ENCODE peak calls at places on chromosomes 3 and 15, in five cellular contexts. One of them, this sample, is unnamed. For H3K27me3, the result is how much of the 10 kb centered on the place peaks cover.

GRCh38 chr3:115931581-115931980 is 308.3 kb downstream of the GAP43 start:
- DNase-seq in Panc1: no peak
- DNase-seq in CD4-positive, CD25-positive, alpha-beta regulatory T cell: no peak
- DNase-seq in endodermal cell: no peak
- DNase-seq in psoas muscle: no peak
- DNase-seq in this sample: no peak

GRCh38 chr15:39235084-39235795 is 345.6 kb upstream of the THBS1 start:
- DNase-seq in endodermal cell: no peak
- DNase-seq in psoas muscle: no peak
- DNase-seq in Panc1: no peak
- DNase-seq in CD4-positive, CD25-positive, alpha-beta regulatory T cell: no peak
- DNase-seq in this sample: no peak

GRCh38 chr15:40354408-40355171 is 3.4 kb upstream of the DISP2 start:
- DNase-seq in Panc1: no peak
- DNase-seq in CD4-positive, CD25-positive, alpha-beta regulatory T cell: no peak
- DNase-seq in psoas muscle: no peak
- DNase-seq in endodermal cell: peak
- DNase-seq in this sample: no peak

GRCh38 chr3:184578822-184579221 is 17.2 kb downstream of the EPHB3 start:
- DNase-seq in endodermal cell: peak
- DNase-seq in Panc1: no peak
- DNase-seq in CD4-positive, CD25-positive, alpha-beta regulatory T cell: no peak
- DNase-seq in psoas muscle: no peak
- DNase-seq in this sample: no peak

GRCh38 chr3:34619990-34620389 is 821.6 kb downstream of the PDCD6IP start:
- DNase-seq in Panc1: no peak
- DNase-seq in psoas muscle: no peak
- DNase-seq in CD4-positive, CD25-positive, alpha-beta regulatory T cell: no peak
- DNase-seq in endodermal cell: peak
- DNase-seq in this sample: no peak

GRCh38 chr3:10407361-10407760 is 86.4 kb upstream of the SEC13 start:
- DNase-seq in CD4-positive, CD25-positive, alpha-beta regulatory T cell: no peak
- DNase-seq in endodermal cell: no peak
- DNase-seq in Panc1: no peak
- DNase-seq in psoas muscle: no peak
- DNase-seq in this sample: no peak

GRCh38 chr3:126973814-126974213 is 9.1 kb upstream of the PLXNA1 start:
- DNase-seq in psoas muscle: no peak
- DNase-seq in endodermal cell: no peak
- DNase-seq in CD4-positive, CD25-positive, alpha-beta regulatory T cell: no peak
- DNase-seq in Panc1: no peak
- DNase-seq in this sample: no peak

GRCh38 chr3:127217594-127218456 is 24.9 kb downstream of the PRR23E start:
- DNase-seq in endodermal cell: no peak
- DNase-seq in psoas muscle: no peak
- DNase-seq in Panc1: no peak
- DNase-seq in CD4-positive, CD25-positive, alpha-beta regulatory T cell: no peak
- DNase-seq in this sample: no peak

GRCh38 chr3:143628971-143629370 is 219.3 kb downstream of the SLC9A9 start:
- DNase-seq in CD4-positive, CD25-positive, alpha-beta regulatory T cell: no peak
- DNase-seq in endodermal cell: no peak
- DNase-seq in Panc1: no peak
- DNase-seq in psoas muscle: no peak
- DNase-seq in this sample: no peak

GRCh38 chr3:127050733-127051132 is 67.8 kb downstream of the PLXNA1 start:
- DNase-seq in endodermal cell: no peak
- DNase-seq in psoas muscle: peak
- DNase-seq in Panc1: no peak
- DNase-seq in CD4-positive, CD25-positive, alpha-beta regulatory T cell: no peak
- DNase-seq in this sample: no peak

GRCh38 chr15:78059110-78059839 is 18.2 kb downstream of the TBC1D2B start:
- DNase-seq in Panc1: no peak
- DNase-seq in CD4-positive, CD25-positive, alpha-beta regulatory T cell: no peak
- DNase-seq in endodermal cell: no peak
- DNase-seq in psoas muscle: no peak
- DNase-seq in this sample: no peak

GRCh38 chr3:41035445-41036022 is 163.8 kb upstream of the CTNNB1 start:
- DNase-seq in CD4-positive, CD25-positive, alpha-beta regulatory T cell: no peak
- DNase-seq in endodermal cell: no peak
- DNase-seq in psoas muscle: no peak
- DNase-seq in Panc1: no peak
- DNase-seq in this sample: no peak

GRCh38 chr15:75843618-75844610 is 667 bp downstream of the UBE2Q2 start:
- DNase-seq in CD4-positive, CD25-positive, alpha-beta regulatory T cell: peak
- DNase-seq in psoas muscle: peak
- DNase-seq in Panc1: no peak
- DNase-seq in endodermal cell: peak
- DNase-seq in this sample: no peak

GRCh38 chr3:129602309-129602708 is 4.2 kb downstream of the PLXND1 start:
- DNase-seq in endodermal cell: peak
- DNase-seq in Panc1: no peak
- DNase-seq in psoas muscle: no peak
- DNase-seq in CD4-positive, CD25-positive, alpha-beta regulatory T cell: no peak
- DNase-seq in this sample: no peak

GRCh38 chr3:79467721-79468120 is 300.1 kb downstream of the ROBO1 start:
- DNase-seq in endodermal cell: peak
- DNase-seq in psoas muscle: no peak
- DNase-seq in CD4-positive, CD25-positive, alpha-beta regulatory T cell: no peak
- DNase-seq in Panc1: no peak
- DNase-seq in this sample: no peak

GRCh38 chr15:42104095-42104891 is 9.9 kb upstream of the PLA2G4D start:
- DNase-seq in CD4-positive, CD25-positive, alpha-beta regulatory T cell: no peak
- DNase-seq in Panc1: no peak
- DNase-seq in psoas muscle: no peak
- DNase-seq in endodermal cell: no peak
- DNase-seq in this sample: no peak

GRCh38 chr3:163785693-163786092 is 1292.6 kb downstream of the SI start:
- DNase-seq in endodermal cell: peak
- DNase-seq in CD4-positive, CD25-positive, alpha-beta regulatory T cell: no peak
- DNase-seq in psoas muscle: no peak
- DNase-seq in Panc1: peak
- DNase-seq in this sample: no peak

GRCh38 chr15:52524223-52525136 is 4.2 kb downstream of the MYO5A start:
- DNase-seq in endodermal cell: no peak
- DNase-seq in psoas muscle: no peak
- DNase-seq in CD4-positive, CD25-positive, alpha-beta regulatory T cell: no peak
- DNase-seq in Panc1: no peak
- DNase-seq in this sample: no peak

GRCh38 chr3:41652931-41653330 is 309.0 kb downstream of the ULK4 start:
- DNase-seq in Panc1: no peak
- DNase-seq in psoas muscle: no peak
- DNase-seq in CD4-positive, CD25-positive, alpha-beta regulatory T cell: no peak
- DNase-seq in endodermal cell: peak
- DNase-seq in this sample: no peak

GRCh38 chr3:66557166-66557565 is 56.3 kb upstream of the LRIG1 start:
- DNase-seq in psoas muscle: no peak
- DNase-seq in CD4-positive, CD25-positive, alpha-beta regulatory T cell: no peak
- DNase-seq in Panc1: no peak
- DNase-seq in endodermal cell: no peak
- DNase-seq in this sample: no peak

GRCh38 chr15:45087513-45087912 is 26.5 kb downstream of the DUOX2 start:
- DNase-seq in Panc1: no peak
- DNase-seq in psoas muscle: no peak
- DNase-seq in endodermal cell: no peak
- DNase-seq in CD4-positive, CD25-positive, alpha-beta regulatory T cell: no peak
- DNase-seq in this sample: no peak

GRCh38 chr3:154971771-154972326 is 108.3 kb upstream of the MME start:
- DNase-seq in endodermal cell: no peak
- DNase-seq in CD4-positive, CD25-positive, alpha-beta regulatory T cell: no peak
- DNase-seq in psoas muscle: no peak
- DNase-seq in Panc1: no peak
- DNase-seq in this sample: no peak

GRCh38 chr15:59053482-59053881 is 51.5 kb upstream of the CCNB2 start:
- DNase-seq in Panc1: no peak
- DNase-seq in psoas muscle: no peak
- DNase-seq in endodermal cell: no peak
- DNase-seq in CD4-positive, CD25-positive, alpha-beta regulatory T cell: peak
- DNase-seq in this sample: no peak

GRCh38 chr3:133934996-133935842 is 39.5 kb upstream of the RAB6B start:
- DNase-seq in endodermal cell: peak
- DNase-seq in psoas muscle: no peak
- DNase-seq in Panc1: no peak
- DNase-seq in CD4-positive, CD25-positive, alpha-beta regulatory T cell: no peak
- DNase-seq in this sample: no peak

GRCh38 chr15:69305204-69305931 is 6.7 kb downstream of the PAQR5 start:
- DNase-seq in CD4-positive, CD25-positive, alpha-beta regulatory T cell: no peak
- DNase-seq in endodermal cell: no peak
- DNase-seq in psoas muscle: peak
- DNase-seq in Panc1: peak
- DNase-seq in this sample: peak

GRCh38 chr15:66940368-66940767 is 125.0 kb upstream of the SMAD3 start:
- DNase-seq in Panc1: no peak
- DNase-seq in psoas muscle: no peak
- DNase-seq in CD4-positive, CD25-positive, alpha-beta regulatory T cell: peak
- DNase-seq in endodermal cell: peak
- DNase-seq in this sample: no peak

GRCh38 chr15:64693134-64693533 is 82.3 kb downstream of the RBPMS2 start:
- DNase-seq in endodermal cell: no peak
- DNase-seq in CD4-positive, CD25-positive, alpha-beta regulatory T cell: no peak
- DNase-seq in psoas muscle: peak
- DNase-seq in Panc1: no peak
- DNase-seq in this sample: peak

GRCh38 chr3:115999598-115999997 is 376.3 kb downstream of the GAP43 start:
- DNase-seq in psoas muscle: no peak
- DNase-seq in Panc1: no peak
- DNase-seq in CD4-positive, CD25-positive, alpha-beta regulatory T cell: no peak
- DNase-seq in endodermal cell: peak
- DNase-seq in this sample: no peak

GRCh38 chr3:124826703-124827102 is 60.5 kb downstream of the ITGB5 start:
- DNase-seq in CD4-positive, CD25-positive, alpha-beta regulatory T cell: no peak
- DNase-seq in Panc1: peak
- DNase-seq in psoas muscle: no peak
- DNase-seq in endodermal cell: peak
- DNase-seq in this sample: peak

GRCh38 chr15:85828869-85829268 is 34.1 kb upstream of the KLHL25 start:
- DNase-seq in psoas muscle: no peak
- DNase-seq in Panc1: no peak
- DNase-seq in endodermal cell: peak
- DNase-seq in CD4-positive, CD25-positive, alpha-beta regulatory T cell: no peak
- DNase-seq in this sample: no peak

GRCh38 chr15:58490405-58491150 is 58.8 kb downstream of the LIPC start:
- DNase-seq in Panc1: no peak
- DNase-seq in CD4-positive, CD25-positive, alpha-beta regulatory T cell: no peak
- DNase-seq in psoas muscle: no peak
- DNase-seq in endodermal cell: no peak
- DNase-seq in this sample: no peak

GRCh38 chr3:14943042-14943441 is 4.3 kb upstream of the NR2C2 start:
- DNase-seq in psoas muscle: no peak
- DNase-seq in endodermal cell: no peak
- DNase-seq in CD4-positive, CD25-positive, alpha-beta regulatory T cell: no peak
- DNase-seq in Panc1: no peak
- DNase-seq in this sample: no peak

GRCh38 chr3:189937302-189938255 is 183.1 kb downstream of the P3H2 start:
- DNase-seq in CD4-positive, CD25-positive, alpha-beta regulatory T cell: no peak
- DNase-seq in endodermal cell: no peak
- DNase-seq in psoas muscle: no peak
- DNase-seq in Panc1: peak
- DNase-seq in this sample: peak

GRCh38 chr3:187507905-187508304 is 139.7 kb downstream of the RTP4 start:
- DNase-seq in Panc1: no peak
- DNase-seq in CD4-positive, CD25-positive, alpha-beta regulatory T cell: no peak
- DNase-seq in psoas muscle: no peak
- DNase-seq in endodermal cell: no peak
- DNase-seq in this sample: no peak

GRCh38 chr3:13015286-13016082 is 57.7 kb downstream of the IQSEC1 start:
- DNase-seq in CD4-positive, CD25-positive, alpha-beta regulatory T cell: peak
- DNase-seq in psoas muscle: peak
- DNase-seq in Panc1: no peak
- DNase-seq in endodermal cell: no peak
- DNase-seq in this sample: no peak

GRCh38 chr3:13016726-13017255 is 56.4 kb downstream of the IQSEC1 start:
- DNase-seq in Panc1: no peak
- DNase-seq in psoas muscle: no peak
- DNase-seq in CD4-positive, CD25-positive, alpha-beta regulatory T cell: no peak
- DNase-seq in endodermal cell: no peak
- DNase-seq in this sample: no peak

GRCh38 chr3:13014755-13015285 is 58.4 kb downstream of the IQSEC1 start:
- DNase-seq in psoas muscle: no peak
- DNase-seq in endodermal cell: no peak
- DNase-seq in CD4-positive, CD25-positive, alpha-beta regulatory T cell: no peak
- DNase-seq in Panc1: no peak
- DNase-seq in this sample: no peak

GRCh38 chr3:13017361-13018038 is 55.7 kb downstream of the IQSEC1 start:
- DNase-seq in Panc1: no peak
- DNase-seq in psoas muscle: no peak
- DNase-seq in CD4-positive, CD25-positive, alpha-beta regulatory T cell: no peak
- DNase-seq in endodermal cell: no peak
- DNase-seq in this sample: no peak

DNA sequence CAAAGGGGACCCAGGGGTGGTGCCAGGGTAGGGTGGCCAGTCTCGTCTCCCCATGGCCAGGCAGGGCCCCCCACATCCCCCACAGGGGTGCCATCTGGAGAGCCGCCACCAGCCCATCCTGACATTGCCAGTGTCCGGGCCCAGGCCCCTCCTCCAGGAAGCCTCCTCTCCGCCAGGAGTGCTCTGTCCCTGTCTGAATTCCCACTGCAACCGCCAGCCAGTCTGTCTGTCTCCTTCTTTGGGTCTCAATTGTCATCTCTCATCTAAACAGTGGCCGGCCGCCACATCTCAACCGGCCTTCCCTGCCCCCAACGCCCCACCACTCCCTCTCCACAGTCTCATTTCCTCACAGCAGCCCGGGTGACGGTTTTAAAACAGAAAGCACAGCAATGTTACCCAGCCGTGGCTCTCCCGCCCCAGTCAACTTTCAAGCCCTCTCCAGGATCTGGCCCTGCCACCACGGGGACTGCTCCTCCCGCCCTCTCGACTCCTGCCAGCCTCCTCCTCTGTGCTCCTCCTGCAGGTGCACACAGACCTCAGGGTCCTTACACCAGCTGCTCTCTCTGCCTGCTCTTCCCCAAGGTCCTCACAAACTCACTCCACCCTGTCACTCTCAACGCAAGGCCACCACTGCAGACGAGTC is 57.0 kb downstream of the IQSEC1 start:
- DNase-seq in CD4-positive, CD25-positive, alpha-beta regulatory T cell: peak
- DNase-seq in Panc1: no peak
- DNase-seq in endodermal cell: peak
- DNase-seq in psoas muscle: peak
- DNase-seq in this sample: no peak
- H3K27ac ChIP-seq in CD4-positive, CD25-positive, alpha-beta regulatory T cell: peak
- H3K27ac ChIP-seq in Panc1: no peak
- H3K27ac ChIP-seq in endodermal cell: peak
- H3K27ac ChIP-seq in psoas muscle: peak
- H3K27ac ChIP-seq in this sample: no peak

GRCh38 chr3:56725175-56725574 is 42.1 kb upstream of the TASOR start:
- DNase-seq in psoas muscle: no peak
- DNase-seq in Panc1: no peak
- DNase-seq in endodermal cell: no peak
- DNase-seq in CD4-positive, CD25-positive, alpha-beta regulatory T cell: peak
- DNase-seq in this sample: no peak
- H3K4me3 ChIP-seq in psoas muscle: no peak
- H3K4me3 ChIP-seq in Panc1: no peak
- H3K4me3 ChIP-seq in endodermal cell: no peak
- H3K4me3 ChIP-seq in CD4-positive, CD25-positive, alpha-beta regulatory T cell: no peak
- H3K4me3 ChIP-seq in this sample: no peak

GRCh38 chr3:54600441-54601204 is 327.2 kb downstream of the LRTM1 start:
- DNase-seq in Panc1: no peak
- DNase-seq in CD4-positive, CD25-positive, alpha-beta regulatory T cell: no peak
- DNase-seq in endodermal cell: peak
- DNase-seq in psoas muscle: no peak
- DNase-seq in this sample: no peak
- H3K27me3 ChIP-seq in Panc1: under half
- H3K27me3 ChIP-seq in CD4-positive, CD25-positive, alpha-beta regulatory T cell: under half
- H3K27me3 ChIP-seq in endodermal cell: under half
- H3K27me3 ChIP-seq in psoas muscle: under half
- H3K27me3 ChIP-seq in this sample: under half

GRCh38 chr3:171799501-171799900 is 10.8 kb downstream of the PLD1 start:
- DNase-seq in psoas muscle: no peak
- DNase-seq in endodermal cell: no peak
- DNase-seq in Panc1: no peak
- DNase-seq in CD4-positive, CD25-positive, alpha-beta regulatory T cell: no peak
- DNase-seq in this sample: no peak
- H3K27ac ChIP-seq in psoas muscle: no peak
- H3K27ac ChIP-seq in endodermal cell: no peak
- H3K27ac ChIP-seq in Panc1: no peak
- H3K27ac ChIP-seq in CD4-positive, CD25-positive, alpha-beta regulatory T cell: no peak
- H3K27ac ChIP-seq in this sample: no peak